ENCODE peak calls at places on chromosomes 16 and 17, in six cellular contexts. One of them, this sample, is unnamed.

GRCh38 chr16:15650698-15651161 is 685 bp downstream of the NDE1 start:
- DNase-seq in uterus: peak
- DNase-seq in transverse colon: no peak
- DNase-seq in fibroblast of lung: peak
- DNase-seq in spleen: no peak
- DNase-seq in psoas muscle: no peak
- DNase-seq in this sample: peak

GRCh38 chr16:81190667-81191066 is 47.8 kb upstream of the BCO1 start:
- DNase-seq in uterus: no peak
- DNase-seq in transverse colon: no peak
- DNase-seq in fibroblast of lung: peak
- DNase-seq in spleen: no peak
- DNase-seq in psoas muscle: no peak
- DNase-seq in this sample: no peak

GRCh38 chr16:12150600-12150999 is 174.1 kb downstream of the SNX29 start:
- DNase-seq in uterus: no peak
- DNase-seq in transverse colon: no peak
- DNase-seq in fibroblast of lung: no peak
- DNase-seq in spleen: no peak
- DNase-seq in psoas muscle: no peak
- DNase-seq in this sample: no peak

GRCh38 chr16:65069766-65070165 is 52.1 kb downstream of the CDH11 start:
- DNase-seq in uterus: no peak
- DNase-seq in transverse colon: no peak
- DNase-seq in fibroblast of lung: peak
- DNase-seq in spleen: no peak
- DNase-seq in psoas muscle: no peak
- DNase-seq in this sample: no peak

GRCh38 chr17:73760186-73760758 is 116.0 kb upstream of the SDK2 start:
- DNase-seq in uterus: no peak
- DNase-seq in transverse colon: no peak
- DNase-seq in fibroblast of lung: no peak
- DNase-seq in spleen: no peak
- DNase-seq in psoas muscle: no peak
- DNase-seq in this sample: peak

GRCh38 chr16:30149250-30149885 is 26.3 kb upstream of the MAPK3 start:
- DNase-seq in uterus: no peak
- DNase-seq in transverse colon: no peak
- DNase-seq in fibroblast of lung: no peak
- DNase-seq in spleen: no peak
- DNase-seq in psoas muscle: no peak
- DNase-seq in this sample: no peak

GRCh38 chr16:68369697-68370096 is 58.9 kb downstream of the PRMT7 start:
- DNase-seq in uterus: no peak
- DNase-seq in transverse colon: peak
- DNase-seq in fibroblast of lung: no peak
- DNase-seq in spleen: peak
- DNase-seq in psoas muscle: no peak
- DNase-seq in this sample: peak

GRCh38 chr17:78802008-78802407 is 19.9 kb upstream of the CYTH1 start:
- DNase-seq in uterus: no peak
- DNase-seq in transverse colon: no peak
- DNase-seq in fibroblast of lung: no peak
- DNase-seq in spleen: no peak
- DNase-seq in psoas muscle: no peak
- DNase-seq in this sample: peak

GRCh38 chr16:89481556-89481955 is 8.8 kb downstream of the ANKRD11 start:
- DNase-seq in uterus: no peak
- DNase-seq in transverse colon: no peak
- DNase-seq in fibroblast of lung: no peak
- DNase-seq in spleen: no peak
- DNase-seq in psoas muscle: no peak
- DNase-seq in this sample: no peak

GRCh38 chr17:40074175-40074512 is 11.4 kb downstream of the THRA start:
- DNase-seq in uterus: no peak
- DNase-seq in transverse colon: no peak
- DNase-seq in fibroblast of lung: no peak
- DNase-seq in spleen: no peak
- DNase-seq in psoas muscle: no peak
- DNase-seq in this sample: no peak

GRCh38 chr17:42142371-42142896 is 12.4 kb downstream of the RAB5C start:
- DNase-seq in uterus: no peak
- DNase-seq in transverse colon: no peak
- DNase-seq in fibroblast of lung: peak
- DNase-seq in spleen: no peak
- DNase-seq in psoas muscle: peak
- DNase-seq in this sample: no peak

GRCh38 chr17:17710728-17711541 is 29.7 kb downstream of the RAI1 start:
- DNase-seq in uterus: peak
- DNase-seq in transverse colon: peak
- DNase-seq in fibroblast of lung: peak
- DNase-seq in spleen: no peak
- DNase-seq in psoas muscle: no peak
- DNase-seq in this sample: peak

GRCh38 chr17:15233022-15233805 is 31.9 kb downstream of the PMP22 start:
- DNase-seq in uterus: no peak
- DNase-seq in transverse colon: no peak
- DNase-seq in fibroblast of lung: peak
- DNase-seq in spleen: no peak
- DNase-seq in psoas muscle: no peak
- DNase-seq in this sample: no peak

GRCh38 chr16:11524098-11524760 is 62.5 kb downstream of the LITAF start:
- DNase-seq in uterus: no peak
- DNase-seq in transverse colon: no peak
- DNase-seq in fibroblast of lung: no peak
- DNase-seq in spleen: no peak
- DNase-seq in psoas muscle: no peak
- DNase-seq in this sample: peak

GRCh38 chr17:67132366-67132765 is 88.0 kb downstream of the CACNG1 start:
- DNase-seq in uterus: no peak
- DNase-seq in transverse colon: no peak
- DNase-seq in fibroblast of lung: no peak
- DNase-seq in spleen: no peak
- DNase-seq in psoas muscle: no peak
- DNase-seq in this sample: no peak

GRCh38 chr16:11052080-11052808 is 107.9 kb downstream of the CLEC16A start:
- DNase-seq in uterus: no peak
- DNase-seq in transverse colon: peak
- DNase-seq in fibroblast of lung: peak
- DNase-seq in spleen: no peak
- DNase-seq in psoas muscle: no peak
- DNase-seq in this sample: no peak

GRCh38 chr16:25011891-25012499 is 3.2 kb downstream of the ARHGAP17 start:
- DNase-seq in uterus: no peak
- DNase-seq in transverse colon: no peak
- DNase-seq in fibroblast of lung: no peak
- DNase-seq in spleen: no peak
- DNase-seq in psoas muscle: no peak
- DNase-seq in this sample: no peak

GRCh38 chr16:2213817-2214720 is 571 bp downstream of the PGP start:
- DNase-seq in uterus: no peak
- DNase-seq in transverse colon: no peak
- DNase-seq in fibroblast of lung: no peak
- DNase-seq in spleen: peak
- DNase-seq in psoas muscle: no peak
- DNase-seq in this sample: peak

GRCh38 chr17:72173475-72174116 is 52.8 kb downstream of the SOX9 start:
- DNase-seq in uterus: no peak
- DNase-seq in transverse colon: no peak
- DNase-seq in fibroblast of lung: no peak
- DNase-seq in spleen: no peak
- DNase-seq in psoas muscle: no peak
- DNase-seq in this sample: no peak

GRCh38 chr17:76955191-76955590 is 87.0 kb downstream of the MGAT5B start:
- DNase-seq in uterus: no peak
- DNase-seq in transverse colon: no peak
- DNase-seq in fibroblast of lung: no peak
- DNase-seq in spleen: peak
- DNase-seq in psoas muscle: no peak
- DNase-seq in this sample: peak

GRCh38 chr17:79991140-79991923 is 44.3 kb downstream of the TBC1D16 start:
- DNase-seq in uterus: peak
- DNase-seq in transverse colon: peak
- DNase-seq in fibroblast of lung: peak
- DNase-seq in spleen: peak
- DNase-seq in psoas muscle: peak
- DNase-seq in this sample: peak

GRCh38 chr17:60934723-60935122 is 257.1 kb downstream of the BCAS3 start:
- DNase-seq in uterus: no peak
- DNase-seq in transverse colon: no peak
- DNase-seq in fibroblast of lung: no peak
- DNase-seq in spleen: no peak
- DNase-seq in psoas muscle: no peak
- DNase-seq in this sample: no peak

GRCh38 chr17:62675260-62675659 is 47.8 kb downstream of the MRC2 start:
- DNase-seq in uterus: peak
- DNase-seq in transverse colon: no peak
- DNase-seq in fibroblast of lung: peak
- DNase-seq in spleen: no peak
- DNase-seq in psoas muscle: peak
- DNase-seq in this sample: no peak

GRCh38 chr16:66947302-66948033 is 12.2 kb downstream of the CES2 start:
- DNase-seq in uterus: peak
- DNase-seq in transverse colon: peak
- DNase-seq in fibroblast of lung: peak
- DNase-seq in spleen: peak
- DNase-seq in psoas muscle: peak
- DNase-seq in this sample: no peak

DNA sequence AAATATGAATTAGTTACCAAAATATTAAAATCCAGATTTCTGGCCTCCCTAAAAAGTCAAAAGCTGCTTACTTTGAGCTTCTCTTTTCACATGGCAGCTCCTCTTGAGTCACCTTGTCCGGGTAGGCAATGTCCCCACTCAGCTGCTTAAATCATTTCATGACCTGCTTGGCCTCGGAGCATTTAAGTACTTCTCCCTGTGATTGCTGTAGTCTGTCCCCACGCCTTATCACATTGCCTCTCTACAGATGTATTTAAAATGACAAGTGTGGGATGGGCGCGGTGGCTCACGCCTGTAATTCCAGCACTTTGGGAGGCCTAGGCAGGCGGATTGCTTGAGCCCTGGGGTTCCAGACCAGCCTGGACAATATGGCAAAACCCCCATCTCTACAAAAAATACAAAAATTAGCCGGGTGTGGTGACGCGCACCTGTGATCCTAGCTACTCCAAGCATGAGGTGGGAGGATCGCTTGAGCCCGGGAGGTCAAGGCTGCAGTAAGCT is 1.2 kb upstream of the GJC1 start:
- DNase-seq in uterus: no peak
- DNase-seq in transverse colon: no peak
- DNase-seq in fibroblast of lung: no peak
- DNase-seq in spleen: peak
- DNase-seq in psoas muscle: no peak
- DNase-seq in this sample: no peak
- H3K27ac ChIP-seq in uterus: peak
- H3K27ac ChIP-seq in transverse colon: no peak
- H3K27ac ChIP-seq in fibroblast of lung: no peak
- H3K27ac ChIP-seq in spleen: no peak
- H3K27ac ChIP-seq in psoas muscle: no peak
- H3K27ac ChIP-seq in this sample: no peak

GRCh38 chr17:68748381-68748780 is 147.2 kb upstream of the FAM20A start:
- DNase-seq in uterus: no peak
- DNase-seq in transverse colon: no peak
- DNase-seq in fibroblast of lung: no peak
- DNase-seq in spleen: no peak
- DNase-seq in psoas muscle: no peak
- DNase-seq in this sample: no peak

GRCh38 chr17:68759343-68760140 is 158.4 kb upstream of the FAM20A start:
- DNase-seq in uterus: peak
- DNase-seq in transverse colon: peak
- DNase-seq in fibroblast of lung: peak
- DNase-seq in spleen: peak
- DNase-seq in psoas muscle: peak
- DNase-seq in this sample: peak

GRCh38 chr17:68759002-68759342 is 157.8 kb upstream of the FAM20A start:
- DNase-seq in uterus: no peak
- DNase-seq in transverse colon: no peak
- DNase-seq in fibroblast of lung: no peak
- DNase-seq in spleen: no peak
- DNase-seq in psoas muscle: no peak
- DNase-seq in this sample: no peak

GRCh38 chr17:68749742-68750562 is 148.8 kb upstream of the FAM20A start:
- DNase-seq in uterus: no peak
- DNase-seq in transverse colon: no peak
- DNase-seq in fibroblast of lung: no peak
- DNase-seq in spleen: no peak
- DNase-seq in psoas muscle: no peak
- DNase-seq in this sample: no peak

GRCh38 chr17:68753985-68754769 is 153.0 kb upstream of the FAM20A start:
- DNase-seq in uterus: no peak
- DNase-seq in transverse colon: no peak
- DNase-seq in fibroblast of lung: no peak
- DNase-seq in spleen: no peak
- DNase-seq in psoas muscle: no peak
- DNase-seq in this sample: no peak
- H3K4me3 ChIP-seq in uterus: no peak
- H3K4me3 ChIP-seq in transverse colon: no peak
- H3K4me3 ChIP-seq in fibroblast of lung: no peak
- H3K4me3 ChIP-seq in spleen: no peak
- H3K4me3 ChIP-seq in psoas muscle: no peak
- H3K4me3 ChIP-seq in this sample: no peak

DNA sequence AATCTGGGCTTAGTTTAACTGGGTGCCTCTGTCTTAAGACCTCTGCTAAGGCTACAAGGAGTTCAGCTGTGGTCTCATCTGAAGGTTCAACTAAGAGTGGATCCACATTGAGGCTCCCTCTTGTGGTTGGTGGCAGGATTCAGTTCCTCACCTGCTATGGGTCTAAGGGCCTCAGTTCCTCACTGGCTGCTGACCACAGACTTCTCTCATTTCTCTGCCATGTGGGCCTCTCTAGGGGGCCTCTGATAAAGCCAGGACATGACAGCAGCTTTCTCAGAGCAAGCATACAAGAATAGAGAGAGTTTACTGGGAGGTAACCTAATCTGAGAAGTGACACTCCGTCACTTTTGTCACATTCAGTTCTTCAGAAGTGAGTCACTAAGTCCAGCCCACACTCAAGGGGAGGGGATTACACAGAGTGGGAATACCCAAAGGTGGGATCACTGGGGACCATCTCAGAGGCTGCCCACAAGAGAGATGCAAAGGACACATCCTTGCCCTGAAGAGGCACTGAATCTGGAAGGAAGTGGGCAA is 19.2 kb upstream of the ABAT start:
- DNase-seq in uterus: no peak
- DNase-seq in transverse colon: peak
- DNase-seq in fibroblast of lung: peak
- DNase-seq in spleen: peak
- DNase-seq in psoas muscle: no peak
- DNase-seq in this sample: no peak
- TF ChIP-seq CTCF in uterus: peak
- TF ChIP-seq CTCF in transverse colon: peak
- TF ChIP-seq CTCF in fibroblast of lung: peak
- TF ChIP-seq CTCF in spleen: peak
- TF ChIP-seq CTCF in psoas muscle: no peak
- TF ChIP-seq CTCF in this sample: peak

DNA sequence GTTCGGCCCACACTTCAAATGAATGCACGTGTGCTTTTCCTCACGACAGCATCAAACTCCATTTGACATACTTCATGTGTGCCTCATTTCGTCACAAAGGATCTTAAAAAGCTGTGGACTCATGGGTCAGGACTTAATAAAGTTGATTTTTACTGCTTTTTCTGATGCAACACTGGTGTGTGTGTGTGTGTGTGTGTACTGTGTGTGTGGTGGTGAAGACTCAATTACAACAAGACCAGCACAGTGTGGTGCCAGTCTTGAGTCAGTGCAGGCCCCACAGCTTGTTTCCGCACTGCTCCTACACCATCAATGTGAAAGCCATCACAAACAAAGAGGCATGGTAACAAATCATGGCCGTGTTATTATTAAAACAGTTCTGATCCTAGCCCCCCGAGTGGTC is 17.7 kb downstream of the CDIP1 start:
- DNase-seq in uterus: no peak
- DNase-seq in transverse colon: no peak
- DNase-seq in fibroblast of lung: no peak
- DNase-seq in spleen: no peak
- DNase-seq in psoas muscle: no peak
- DNase-seq in this sample: no peak
- H3K27ac ChIP-seq in uterus: no peak
- H3K27ac ChIP-seq in transverse colon: no peak
- H3K27ac ChIP-seq in fibroblast of lung: no peak
- H3K27ac ChIP-seq in spleen: no peak
- H3K27ac ChIP-seq in psoas muscle: peak
- H3K27ac ChIP-seq in this sample: no peak

This sample was measured in kidney.